ENCODE peak calls at places on chromosome 2, in eight cellular contexts. One of them, this sample, is unnamed.

GRCh38 chr2:217930783-217931563 is 71.8 kb downstream of the TNS1 start:
- DNase-seq in adrenal gland: no peak
- DNase-seq in H1: no peak
- DNase-seq in HCT116: no peak
- DNase-seq in CD8-positive, alpha-beta T cell: no peak
- DNase-seq in right lobe of liver: no peak
- DNase-seq in uterus: no peak
- DNase-seq in mammary epithelial cell: no peak
- DNase-seq in this sample: no peak

GRCh38 chr2:154238252-154238651 is 366.5 kb downstream of the GALNT13 start:
- DNase-seq in right lobe of liver: no peak
- DNase-seq in CD8-positive, alpha-beta T cell: no peak
- DNase-seq in uterus: no peak
- DNase-seq in mammary epithelial cell: no peak
- DNase-seq in adrenal gland: no peak
- DNase-seq in H1: no peak
- DNase-seq in HCT116: no peak
- DNase-seq in this sample: no peak

GRCh38 chr2:69493268-69493667 is 56.0 kb upstream of the NFU1 start:
- DNase-seq in uterus: no peak
- DNase-seq in right lobe of liver: no peak
- DNase-seq in mammary epithelial cell: no peak
- DNase-seq in H1: no peak
- DNase-seq in adrenal gland: no peak
- DNase-seq in CD8-positive, alpha-beta T cell: no peak
- DNase-seq in HCT116: no peak
- DNase-seq in this sample: no peak

GRCh38 chr2:45342-46130 is 769 bp downstream of the FAM110C start:
- DNase-seq in uterus: peak; percentile 20
- DNase-seq in mammary epithelial cell: peak; percentile 23
- DNase-seq in adrenal gland: no peak
- DNase-seq in CD8-positive, alpha-beta T cell: no peak
- DNase-seq in right lobe of liver: no peak
- DNase-seq in HCT116: no peak
- DNase-seq in H1: peak; percentile 61
- DNase-seq in this sample: no peak

GRCh38 chr2:150474326-150475074 is 13.0 kb downstream of the RND3 start:
- DNase-seq in mammary epithelial cell: no peak
- DNase-seq in H1: no peak
- DNase-seq in adrenal gland: no peak
- DNase-seq in CD8-positive, alpha-beta T cell: no peak
- DNase-seq in uterus: no peak
- DNase-seq in right lobe of liver: no peak
- DNase-seq in HCT116: no peak
- DNase-seq in this sample: no peak

GRCh38 chr2:173720310-173720709 is 244.9 kb downstream of the SP3 start:
- DNase-seq in adrenal gland: no peak
- DNase-seq in HCT116: no peak
- DNase-seq in uterus: no peak
- DNase-seq in CD8-positive, alpha-beta T cell: no peak
- DNase-seq in H1: no peak
- DNase-seq in right lobe of liver: no peak
- DNase-seq in mammary epithelial cell: no peak
- DNase-seq in this sample: no peak

GRCh38 chr2:46461716-46462171 is 17.6 kb upstream of the TMEM247 start:
- DNase-seq in right lobe of liver: no peak
- DNase-seq in HCT116: no peak
- DNase-seq in CD8-positive, alpha-beta T cell: no peak
- DNase-seq in H1: no peak
- DNase-seq in mammary epithelial cell: no peak
- DNase-seq in uterus: no peak
- DNase-seq in adrenal gland: no peak
- DNase-seq in this sample: no peak

GRCh38 chr2:201419057-201419635 is 32.1 kb downstream of the TRAK2 start:
- DNase-seq in HCT116: no peak
- DNase-seq in right lobe of liver: no peak
- DNase-seq in adrenal gland: peak; percentile 41
- DNase-seq in H1: no peak
- DNase-seq in CD8-positive, alpha-beta T cell: no peak
- DNase-seq in mammary epithelial cell: peak; percentile 31
- DNase-seq in uterus: no peak
- DNase-seq in this sample: no peak

GRCh38 chr2:190149942-190150341 is 87.4 kb upstream of the MSTN start:
- DNase-seq in right lobe of liver: no peak
- DNase-seq in HCT116: no peak
- DNase-seq in adrenal gland: no peak
- DNase-seq in H1: no peak
- DNase-seq in CD8-positive, alpha-beta T cell: no peak
- DNase-seq in uterus: no peak
- DNase-seq in mammary epithelial cell: no peak
- DNase-seq in this sample: no peak

GRCh38 chr2:131146255-131146654 is 41.1 kb downstream of the PLEKHB2 start:
- DNase-seq in right lobe of liver: no peak
- DNase-seq in HCT116: no peak
- DNase-seq in CD8-positive, alpha-beta T cell: no peak
- DNase-seq in uterus: no peak
- DNase-seq in H1: no peak
- DNase-seq in adrenal gland: no peak
- DNase-seq in mammary epithelial cell: no peak
- DNase-seq in this sample: no peak

GRCh38 chr2:71609441-71609840 is 156.1 kb downstream of the DYSF start:
- DNase-seq in mammary epithelial cell: peak; percentile 38
- DNase-seq in uterus: no peak
- DNase-seq in H1: peak; percentile 24
- DNase-seq in right lobe of liver: peak; percentile 20
- DNase-seq in adrenal gland: peak; percentile 64
- DNase-seq in HCT116: no peak
- DNase-seq in CD8-positive, alpha-beta T cell: no peak
- DNase-seq in this sample: peak; percentile 12

GRCh38 chr2:33015421-33016142 is 68.8 kb downstream of the LTBP1 start:
- DNase-seq in right lobe of liver: no peak
- DNase-seq in CD8-positive, alpha-beta T cell: no peak
- DNase-seq in uterus: no peak
- DNase-seq in adrenal gland: no peak
- DNase-seq in HCT116: no peak
- DNase-seq in mammary epithelial cell: peak; percentile 19
- DNase-seq in H1: no peak
- DNase-seq in this sample: no peak

GRCh38 chr2:36335597-36335996 is 20.0 kb upstream of the CRIM1 start:
- DNase-seq in H1: no peak
- DNase-seq in adrenal gland: no peak
- DNase-seq in right lobe of liver: no peak
- DNase-seq in CD8-positive, alpha-beta T cell: no peak
- DNase-seq in uterus: no peak
- DNase-seq in mammary epithelial cell: no peak
- DNase-seq in HCT116: no peak
- DNase-seq in this sample: no peak

GRCh38 chr2:36330456-36331395 is 24.9 kb upstream of the CRIM1 start:
- DNase-seq in uterus: no peak
- DNase-seq in HCT116: no peak
- DNase-seq in right lobe of liver: no peak
- DNase-seq in CD8-positive, alpha-beta T cell: no peak
- DNase-seq in H1: no peak
- DNase-seq in mammary epithelial cell: peak; percentile 59
- DNase-seq in adrenal gland: no peak
- DNase-seq in this sample: no peak

GRCh38 chr2:36336321-36336720 is 19.3 kb upstream of the CRIM1 start:
- DNase-seq in H1: no peak
- DNase-seq in adrenal gland: no peak
- DNase-seq in right lobe of liver: no peak
- DNase-seq in HCT116: no peak
- DNase-seq in CD8-positive, alpha-beta T cell: no peak
- DNase-seq in uterus: no peak
- DNase-seq in mammary epithelial cell: no peak
- DNase-seq in this sample: no peak

GRCh38 chr2:36329746-36330145 is 25.8 kb upstream of the CRIM1 start:
- DNase-seq in CD8-positive, alpha-beta T cell: no peak
- DNase-seq in H1: no peak
- DNase-seq in HCT116: no peak
- DNase-seq in adrenal gland: no peak
- DNase-seq in uterus: no peak
- DNase-seq in right lobe of liver: no peak
- DNase-seq in mammary epithelial cell: peak; percentile 60
- DNase-seq in this sample: no peak

GRCh38 chr2:36333350-36334012 is 22.1 kb upstream of the CRIM1 start:
- DNase-seq in mammary epithelial cell: peak; percentile 42
- DNase-seq in adrenal gland: no peak
- DNase-seq in right lobe of liver: no peak
- DNase-seq in CD8-positive, alpha-beta T cell: no peak
- DNase-seq in HCT116: no peak
- DNase-seq in H1: no peak
- DNase-seq in uterus: no peak
- DNase-seq in this sample: no peak
- TF ChIP-seq CTCF in mammary epithelial cell: peak; percentile 27
- TF ChIP-seq CTCF in adrenal gland: no peak
- TF ChIP-seq CTCF in right lobe of liver: no peak
- TF ChIP-seq CTCF in CD8-positive, alpha-beta T cell: no peak
- TF ChIP-seq CTCF in HCT116: peak; percentile 19
- TF ChIP-seq CTCF in H1: peak; percentile 49
- TF ChIP-seq CTCF in uterus: no peak
- TF ChIP-seq CTCF in this sample: no peak

DNA sequence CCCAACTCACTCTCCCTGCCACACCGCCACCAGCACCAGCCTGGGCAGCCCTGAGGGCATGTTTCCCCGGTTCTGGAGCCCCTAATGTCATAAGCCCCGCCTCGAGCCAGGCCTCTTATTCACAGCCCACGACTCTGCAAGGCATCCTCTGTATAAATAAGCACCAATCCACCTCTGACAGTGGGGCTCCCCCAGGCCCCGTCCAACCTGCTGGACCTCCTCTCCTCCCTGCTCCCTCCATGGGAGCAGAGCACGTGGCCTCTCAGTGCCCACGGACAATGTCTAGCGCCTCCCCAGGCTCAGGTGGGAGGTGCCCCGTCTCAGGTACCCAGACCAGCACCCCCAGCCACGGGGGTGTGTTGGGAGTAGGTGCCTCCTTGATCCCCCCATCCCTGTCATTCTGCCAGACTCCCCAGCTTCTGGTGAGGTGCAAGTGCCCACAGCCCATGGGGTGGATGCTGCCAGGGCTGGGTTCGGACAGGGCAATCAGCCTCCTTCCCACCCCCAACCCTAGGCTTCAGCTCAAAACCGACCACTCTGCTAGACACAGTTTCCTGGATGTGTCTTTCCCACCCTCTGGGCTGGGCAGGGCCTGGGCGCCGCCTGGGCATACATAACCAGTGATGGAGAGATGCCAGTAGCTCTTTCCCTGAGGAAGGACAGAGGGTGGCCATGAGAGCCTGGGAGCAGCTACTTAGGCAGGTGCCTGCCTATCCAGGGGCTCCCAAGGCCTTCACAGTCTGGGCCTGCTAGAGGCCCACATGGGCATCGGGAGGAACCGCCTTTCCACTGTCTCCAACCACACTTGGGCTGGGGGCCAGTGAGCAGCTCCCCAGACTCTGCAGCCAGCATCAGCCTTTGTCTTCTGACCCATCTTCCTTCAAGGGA is 1.6 kb upstream of the ADRA2B start:
- DNase-seq in CD8-positive, alpha-beta T cell: no peak
- DNase-seq in HCT116: no peak
- DNase-seq in right lobe of liver: peak; percentile 33
- DNase-seq in uterus: no peak
- DNase-seq in mammary epithelial cell: no peak
- DNase-seq in adrenal gland: no peak
- DNase-seq in H1: no peak
- DNase-seq in this sample: no peak
- H3K4me3 ChIP-seq in CD8-positive, alpha-beta T cell: no peak overlapping the region
- H3K4me3 ChIP-seq in HCT116: peak overlapping the region; percentile 60
- H3K4me3 ChIP-seq in right lobe of liver: no peak overlapping the region
- H3K4me3 ChIP-seq in uterus: no peak overlapping the region
- H3K4me3 ChIP-seq in mammary epithelial cell: no peak overlapping the region
- H3K4me3 ChIP-seq in adrenal gland: no peak overlapping the region
- H3K4me3 ChIP-seq in H1: no peak overlapping the region
- H3K4me3 ChIP-seq in this sample: peak overlapping the region; percentile 91

GRCh38 chr2:107235491-107236254 is 349.7 kb upstream of the ST6GAL2 start:
- DNase-seq in uterus: no peak
- DNase-seq in mammary epithelial cell: no peak
- DNase-seq in adrenal gland: no peak
- DNase-seq in HCT116: no peak
- DNase-seq in right lobe of liver: peak; percentile 52
- DNase-seq in CD8-positive, alpha-beta T cell: no peak
- DNase-seq in H1: no peak
- DNase-seq in this sample: no peak
- H3K9me3 ChIP-seq in uterus: no peaks in the 10 kb centered on the region
- H3K9me3 ChIP-seq in mammary epithelial cell: peaks cover 22% of the 10 kb centered on the region
- H3K9me3 ChIP-seq in adrenal gland: no peaks in the 10 kb centered on the region
- H3K9me3 ChIP-seq in HCT116: no peaks in the 10 kb centered on the region
- H3K9me3 ChIP-seq in right lobe of liver: no peaks in the 10 kb centered on the region
- H3K9me3 ChIP-seq in CD8-positive, alpha-beta T cell: no peaks in the 10 kb centered on the region
- H3K9me3 ChIP-seq in H1: no peaks in the 10 kb centered on the region
- H3K9me3 ChIP-seq in this sample: no peaks in the 10 kb centered on the region

GRCh38 chr2:66228128-66228547 is 206.8 kb upstream of the MEIS1 start:
- DNase-seq in HCT116: no peak
- DNase-seq in uterus: no peak
- DNase-seq in mammary epithelial cell: no peak
- DNase-seq in CD8-positive, alpha-beta T cell: no peak
- DNase-seq in H1: no peak
- DNase-seq in adrenal gland: peak; percentile 85
- DNase-seq in right lobe of liver: no peak
- DNase-seq in this sample: no peak
- TF ChIP-seq CTCF in HCT116: no peak
- TF ChIP-seq CTCF in uterus: no peak
- TF ChIP-seq CTCF in mammary epithelial cell: no peak
- TF ChIP-seq CTCF in CD8-positive, alpha-beta T cell: no peak
- TF ChIP-seq CTCF in H1: no peak
- TF ChIP-seq CTCF in adrenal gland: no peak
- TF ChIP-seq CTCF in right lobe of liver: no peak
- TF ChIP-seq CTCF in this sample: no peak

GRCh38 chr2:108574332-108574731 is 40.1 kb downstream of the LIMS1 start:
- DNase-seq in H1: no peak
- DNase-seq in HCT116: no peak
- DNase-seq in adrenal gland: no peak
- DNase-seq in mammary epithelial cell: no peak
- DNase-seq in uterus: no peak
- DNase-seq in CD8-positive, alpha-beta T cell: no peak
- DNase-seq in right lobe of liver: no peak
- DNase-seq in this sample: no peak
- H3K4me3 ChIP-seq in H1: no peak overlapping the region
- H3K4me3 ChIP-seq in HCT116: no peak overlapping the region
- H3K4me3 ChIP-seq in adrenal gland: no peak overlapping the region
- H3K4me3 ChIP-seq in mammary epithelial cell: no peak overlapping the region
- H3K4me3 ChIP-seq in uterus: no peak overlapping the region
- H3K4me3 ChIP-seq in CD8-positive, alpha-beta T cell: no peak overlapping the region
- H3K4me3 ChIP-seq in right lobe of liver: no peak overlapping the region
- H3K4me3 ChIP-seq in this sample: no peak overlapping the region

This sample was measured in breast epithelium.